ENCODE peak calls at places on chromosomes 6 and 20, in six cellular contexts. Z is activated gamma-delta T cell treated with Interleukin-2 at 50 U/mL for 16 hours; O is Kasumi-1; S is substantia nigra; B is foreskin fibroblast; V is activated CD4-positive, alpha-beta T cell treated with anti-CD3 and anti-CD28 coated beads, Interleukin-2, amount 10 ng/mL, durations not matched to agents 24 days and 14 days. R is an unnamed sample.

GRCh38 chr6:153131037-153131981 is at the start of gene RGS17:
- DNase-seq in B (peak), S (peak), V (peak), Z (peak), O (peak), R (peak)

GRCh38 chr6:31899882-31900722 is 1.8 kb downstream of the ZBTB12 start:
- DNase-seq in O (no peak), Z (no peak), S (no peak), B (no peak), V (no peak), R (no peak)

GRCh38 chr6:134949927-134950326 is at the start of gene ALDH8A1:
- DNase-seq in Z (no peak), O (no peak), V (no peak), S (no peak), B (no peak), R (no peak)

GRCh38 chr20:32474967-32475819 is 109.9 kb downstream of the NOL4L start:
- DNase-seq in V (no peak), B (peak), Z (no peak), O (peak), S (peak), R (no peak)

GRCh38 chr6:6434151-6434550 is 113.7 kb upstream of the F13A1 start:
- DNase-seq in O (no peak), S (no peak), Z (no peak), B (no peak), V (no peak), R (no peak)

GRCh38 chr20:49028684-49029083 is 17.4 kb upstream of the CSE1L start:
- DNase-seq in V (no peak), O (peak), S (no peak), B (peak), Z (no peak), R (no peak)

GRCh38 chr20:52859156-52859887 is 112.8 kb upstream of the TSHZ2 start:
- DNase-seq in Z (no peak), B (peak), S (no peak), V (no peak), O (no peak), R (no peak)

GRCh38 chr6:29946380-29946779 is 4.0 kb downstream of the HLA-A start:
- DNase-seq in V (no peak), O (no peak), S (no peak), B (no peak), Z (no peak), R (no peak)

GRCh38 chr6:125836466-125836865 is 45.7 kb downstream of the NCOA7 start:
- DNase-seq in O (no peak), B (no peak), S (no peak), Z (no peak), V (no peak), R (no peak)

GRCh38 chr6:14094721-14095120 is 22.9 kb upstream of the CD83 start:
- DNase-seq in Z (no peak), S (no peak), V (no peak), B (no peak), O (no peak), R (no peak)

GRCh38 chr6:87152528-87152950 is 2.8 kb upstream of the ZNF292 start:
- DNase-seq in S (no peak), V (no peak), O (no peak), B (no peak), Z (no peak), R (no peak)

GRCh38 chr6:30231067-30231466 is 17.9 kb upstream of the TRIM26 start:
- DNase-seq in B (no peak), O (no peak), Z (no peak), V (no peak), S (no peak), R (no peak)

GRCh38 chr6:158231551-158232444 is 63.6 kb downstream of the GTF2H5 start:
- DNase-seq in S (peak), V (peak), B (peak), Z (peak), O (peak), R (peak)

GRCh38 chr6:165701564-165702354 is 38.7 kb upstream of the PDE10A start:
- DNase-seq in S (no peak), B (no peak), V (no peak), O (no peak), Z (no peak), R (no peak)

GRCh38 chr6:122248001-122248669 is 151.3 kb upstream of the HSF2 start:
- DNase-seq in Z (no peak), S (no peak), B (no peak), O (no peak), V (no peak), R (no peak)

GRCh38 chr6:151675746-151676459 is 131.6 kb upstream of the ESR1 start:
- DNase-seq in Z (peak), V (peak), B (peak), O (peak), S (no peak), R (peak)

GRCh38 chr20:57211949-57212889 is 54.2 kb downstream of the BMP7 start:
- DNase-seq in O (no peak), V (no peak), B (peak), S (peak), Z (no peak), R (no peak)

GRCh38 chr6:32047855-32048766 is 9.9 kb downstream of the CYP21A2 start:
- DNase-seq in V (peak), S (peak), Z (peak), O (peak), B (peak), R (peak)

GRCh38 chr20:53750827-53751393 is 157.3 kb upstream of the ZNF217 start:
- DNase-seq in O (no peak), B (peak), Z (peak), S (no peak), V (peak), R (peak)

GRCh38 chr6:35089935-35090505 is 51.1 kb downstream of the TCP11 start:
- DNase-seq in O (peak), Z (no peak), V (no peak), B (peak), S (no peak), R (no peak)

GRCh38 chr6:130827247-130828149 is at the start of gene SMLR1:
- DNase-seq in B (no peak), O (no peak), S (no peak), Z (no peak), V (no peak), R (no peak)

GRCh38 chr6:131923356-131923755 is 27.8 kb downstream of the CCN2 start:
- DNase-seq in B (peak), O (peak), S (peak), Z (no peak), V (peak), R (no peak)

GRCh38 chr6:54717849-54718455 is 128.6 kb upstream of the FAM83B start:
- DNase-seq in Z (peak), B (peak), S (no peak), O (peak), V (peak), R (peak)

GRCh38 chr20:55415567-55416142 is 589.7 kb downstream of the CBLN4 start:
- DNase-seq in S (no peak), O (peak), B (peak), Z (no peak), V (no peak), R (no peak)

GRCh38 chr20:63268671-63269439 is 3.8 kb upstream of the ARFGAP1 start:
- DNase-seq in V (no peak), Z (no peak), O (no peak), S (no peak), B (no peak), R (no peak)

GRCh38 chr20:11919046-11919445 is 1.4 kb downstream of the BTBD3 start:
- DNase-seq in B (peak), Z (no peak), V (no peak), S (peak), O (no peak), R (no peak)

GRCh38 chr6:132683543-132683942 is 24.6 kb upstream of the TAAR1 start:
- DNase-seq in V (no peak), B (peak), Z (no peak), O (peak), S (no peak), R (no peak)

GRCh38 chr6:44062771-44063560 is 64.3 kb downstream of the MRPL14 start:
- DNase-seq in V (peak), Z (no peak), S (no peak), B (no peak), O (no peak), R (no peak)

GRCh38 chr20:34268851-34269668 is 27.8 kb downstream of the ASIP start:
- DNase-seq in B (peak), V (peak), S (no peak), Z (peak), O (no peak), R (no peak)

GRCh38 chr6:27129095-27129815 is 118.2 kb upstream of the PRSS16 start:
- DNase-seq in V (no peak), B (no peak), O (no peak), Z (no peak), S (no peak), R (no peak)

R was measured in CD8-positive, alpha-beta memory T cell.